ENCODE peak calls at places on chromosomes 11 and 22, in nine cellular contexts. Y is astrocyte, Z is uterus, R is left ventricle myocardium inferior, C is cardiac muscle cell, I is adrenal gland, N is A549, Q is NB4, A is SK-N-SH. F is an unnamed sample.

GRCh38 chr11:34174411-34175041 is 69.1 kb downstream of the NAT10 start:
- DNase-seq in Y (no peak), C (peak), I (peak), Q (peak), A (peak), Z (peak), N (peak), R (peak), F (peak)

GRCh38 chr22:23107487-23108323 is 34.1 kb downstream of the RSPH14 start:
- DNase-seq in Z (no peak), A (no peak), N (no peak), Q (no peak), R (no peak), C (no peak), Y (no peak), I (no peak), F (no peak)

GRCh38 chr11:12715941-12716340 is 41.7 kb downstream of the TEAD1 start:
- DNase-seq in C (no peak), Z (no peak), A (no peak), Y (no peak), N (no peak), R (no peak), I (peak), Q (no peak), F (no peak)

GRCh38 chr11:130121430-130121978 is 38.1 kb upstream of the ST14 start:
- DNase-seq in C (no peak), Y (peak), I (no peak), A (no peak), N (no peak), R (no peak), Z (no peak), Q (no peak), F (no peak)

GRCh38 chr11:37788141-37788877 is 1190.3 kb upstream of the RAG2 start:
- DNase-seq in N (peak), Y (peak), C (no peak), R (no peak), Q (no peak), Z (no peak), A (no peak), I (no peak), F (no peak)

GRCh38 chr11:829116-829945 is 1.6 kb downstream of the CRACR2B start:
- DNase-seq in Y (no peak), Z (no peak), A (no peak), R (peak), N (no peak), I (no peak), C (no peak), Q (no peak), F (no peak)

GRCh38 chr11:118099838-118100570 is 13.2 kb upstream of the SMIM35 start:
- DNase-seq in R (peak), Z (no peak), Y (no peak), A (no peak), Q (no peak), I (no peak), C (no peak), N (no peak), F (no peak)

GRCh38 chr22:42939451-42939881 is 75.5 kb downstream of the PACSIN2 start:
- DNase-seq in Z (no peak), Q (no peak), I (no peak), R (no peak), C (no peak), A (no peak), N (peak), Y (no peak), F (no peak)

GRCh38 chr11:124807660-124808270 is 7.6 kb upstream of the MSANTD2 start:
- DNase-seq in C (peak), A (no peak), R (no peak), Y (no peak), N (no peak), I (no peak), Z (no peak), Q (no peak), F (no peak)

GRCh38 chr11:73391665-73392064 is 15.5 kb downstream of the RELT start:
- DNase-seq in Y (no peak), C (no peak), R (no peak), Q (no peak), N (no peak), I (no peak), Z (no peak), A (no peak), F (no peak)

GRCh38 chr11:2828585-2829330 is 56.8 kb downstream of the CDKN1C start:
- DNase-seq in N (no peak), Z (no peak), Y (no peak), R (peak), A (no peak), I (no peak), C (no peak), Q (no peak), F (no peak)

GRCh38 chr22:29658171-29658570 is 54.7 kb downstream of the NF2 start:
- DNase-seq in N (no peak), Y (no peak), A (no peak), R (no peak), I (no peak), Q (peak), Z (no peak), C (peak), F (no peak)

GRCh38 chr22:29726104-29726503 is 6.3 kb downstream of the CABP7 start:
- DNase-seq in N (no peak), Y (no peak), Q (no peak), I (no peak), A (peak), Z (no peak), R (no peak), C (no peak), F (no peak)

GRCh38 chr11:108115495-108116140 is 5.7 kb upstream of the ACAT1 start:
- DNase-seq in N (peak), C (peak), A (no peak), Z (peak), Y (peak), Q (no peak), R (peak), I (peak), F (no peak)

GRCh38 chr11:57395905-57396623 is 5.6 kb upstream of the PRG2 start:
- DNase-seq in A (no peak), Z (no peak), N (no peak), Y (no peak), R (no peak), Q (peak), I (no peak), C (no peak), F (no peak)

GRCh38 chr11:66464916-66465315 is 1.8 kb upstream of the PELI3 start:
- DNase-seq in Y (no peak), Q (no peak), R (no peak), A (no peak), C (no peak), Z (no peak), I (no peak), N (no peak), F (no peak)

GRCh38 chr22:27794244-27794643 is 7.3 kb downstream of the MN1 start:
- DNase-seq in R (no peak), C (peak), Y (no peak), A (no peak), Z (no peak), N (no peak), I (no peak), Q (no peak), F (no peak)

GRCh38 chr22:27792452-27793165 is 8.9 kb downstream of the MN1 start:
- DNase-seq in Z (no peak), Y (no peak), C (no peak), I (no peak), R (no peak), A (no peak), N (no peak), Q (no peak), F (no peak)

GRCh38 chr22:27796118-27796517 is 5.4 kb downstream of the MN1 start:
- DNase-seq in Y (no peak), A (no peak), R (no peak), I (no peak), N (no peak), C (no peak), Q (no peak), Z (no peak), F (no peak)

GRCh38 chr22:27796829-27797792 is 4.4 kb downstream of the MN1 start:
- DNase-seq in Y (no peak), R (no peak), I (no peak), Q (no peak), A (no peak), C (no peak), N (no peak), Z (no peak), F (no peak)

DNA sequence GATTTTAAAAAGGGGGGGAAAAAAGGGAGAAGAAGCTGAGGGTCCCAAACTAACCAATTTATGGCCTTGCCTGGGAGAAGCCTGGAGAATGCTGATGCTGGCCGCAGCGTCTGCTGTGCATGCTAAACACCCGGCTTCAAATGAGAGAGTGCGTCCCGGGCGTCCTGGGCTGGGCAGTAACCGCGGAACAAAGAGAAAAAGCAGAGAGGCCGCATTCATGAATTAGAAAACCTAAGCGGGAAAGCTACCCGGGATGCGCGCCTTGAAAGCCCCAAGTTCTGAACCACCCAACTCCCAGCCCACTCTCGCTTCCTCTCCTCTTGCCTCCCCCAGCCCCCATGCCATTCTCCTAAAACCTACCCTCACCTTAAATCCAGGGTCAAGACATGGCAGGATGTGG is 6.5 kb downstream of the MN1 start:
- DNase-seq in R (no peak), C (peak), Q (no peak), N (no peak), Z (no peak), Y (no peak), A (no peak), I (no peak), F (no peak)
- H3K4me3 ChIP-seq in R (peak), C (peak), Q (no peak), N (no peak), Z (no peak), Y (peak), A (no peak), I (no peak), F (no peak)

DNA sequence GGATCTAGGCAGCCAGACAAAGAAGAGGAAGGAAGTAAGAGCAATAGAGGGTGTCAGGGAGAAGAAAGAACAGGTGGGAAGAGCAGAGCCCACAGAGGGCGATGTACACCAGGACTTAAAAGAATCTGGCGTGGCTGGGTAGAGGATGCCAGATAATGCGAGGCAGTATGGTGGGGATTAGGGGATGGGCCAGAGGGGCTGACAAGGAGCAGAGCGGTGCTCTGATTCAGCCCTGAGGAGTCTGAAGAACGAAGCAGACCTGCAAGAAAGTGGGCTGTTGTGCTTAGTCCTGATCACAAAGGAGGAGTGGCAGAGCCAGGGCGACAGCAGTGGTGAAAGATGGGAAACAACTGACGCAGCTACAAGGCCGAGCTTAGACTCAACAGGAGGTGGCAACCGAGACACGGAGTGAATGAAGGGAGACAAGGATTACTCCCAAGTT is 163.7 kb downstream of the LARGE1 start:
- DNase-seq in Z (no peak), R (no peak), Y (no peak), A (peak), N (no peak), C (peak), I (no peak), Q (peak), F (peak)
- TF ChIP-seq CTCF in Z (no peak), R (peak), Y (no peak), A (no peak), N (no peak), C (no peak), I (no peak), Q (peak), F (no peak)

DNA sequence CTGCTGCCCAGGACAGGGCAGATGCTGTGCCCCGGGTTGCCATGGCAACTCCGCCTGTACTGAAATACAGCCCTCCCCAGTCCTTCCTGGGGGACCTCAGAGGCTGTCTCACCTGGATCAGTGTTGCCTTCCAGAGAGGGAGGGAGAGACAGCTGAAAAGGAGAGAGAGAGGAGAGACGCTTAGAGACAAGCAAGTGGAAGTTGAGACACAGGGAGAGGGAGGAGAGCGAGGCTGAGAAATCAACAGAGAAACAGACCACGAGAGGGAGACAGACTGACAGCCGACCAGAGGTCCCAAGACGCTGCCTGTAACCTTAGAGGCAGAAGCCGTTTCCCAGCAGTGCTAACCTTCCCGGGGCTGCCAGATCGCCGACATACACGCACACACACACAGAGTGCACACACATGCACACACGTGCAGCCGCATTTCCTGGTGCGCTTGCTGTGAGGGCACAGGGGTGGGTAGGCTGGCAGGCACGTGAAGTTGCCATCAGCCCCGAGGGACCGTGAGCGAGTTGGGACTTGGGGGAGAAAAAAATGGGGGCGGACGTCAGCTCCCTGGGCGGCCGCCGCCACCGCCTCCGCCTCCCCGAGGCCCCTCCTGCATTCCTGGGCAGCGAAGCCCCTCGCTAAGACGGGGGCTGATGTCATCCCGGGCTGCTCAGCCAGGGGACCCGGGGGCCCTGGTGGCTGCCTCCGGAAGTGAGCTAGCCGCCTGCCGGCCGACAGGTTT is 88.6 kb upstream of the CRYBB3 start:
- DNase-seq in C (peak), Z (peak), I (peak), R (peak), A (peak), Q (peak), Y (peak), N (peak), F (peak)
- H3K4me3 ChIP-seq in C (peak), Z (peak), I (no peak), R (peak), A (peak), Q (peak), Y (peak), N (peak), F (peak)

GRCh38 chr11:86988351-86988881 is 33.2 kb upstream of the FZD4 start:
- DNase-seq in Y (no peak), Q (no peak), C (no peak), R (no peak), I (no peak), A (no peak), Z (no peak), N (no peak), F (no peak)

GRCh38 chr11:86990520-86990919 is 35.3 kb upstream of the FZD4 start:
- DNase-seq in C (peak), N (peak), Y (peak), Q (no peak), I (no peak), R (no peak), A (no peak), Z (no peak), F (no peak)

GRCh38 chr11:86984701-86985100 is 29.5 kb upstream of the FZD4 start:
- DNase-seq in N (no peak), A (no peak), Z (no peak), Q (no peak), I (no peak), Y (no peak), R (no peak), C (no peak), F (no peak)

GRCh38 chr11:86990079-86990478 is 34.9 kb upstream of the FZD4 start:
- DNase-seq in Q (no peak), R (no peak), I (no peak), Z (no peak), C (no peak), A (no peak), Y (peak), N (no peak), F (no peak)

DNA sequence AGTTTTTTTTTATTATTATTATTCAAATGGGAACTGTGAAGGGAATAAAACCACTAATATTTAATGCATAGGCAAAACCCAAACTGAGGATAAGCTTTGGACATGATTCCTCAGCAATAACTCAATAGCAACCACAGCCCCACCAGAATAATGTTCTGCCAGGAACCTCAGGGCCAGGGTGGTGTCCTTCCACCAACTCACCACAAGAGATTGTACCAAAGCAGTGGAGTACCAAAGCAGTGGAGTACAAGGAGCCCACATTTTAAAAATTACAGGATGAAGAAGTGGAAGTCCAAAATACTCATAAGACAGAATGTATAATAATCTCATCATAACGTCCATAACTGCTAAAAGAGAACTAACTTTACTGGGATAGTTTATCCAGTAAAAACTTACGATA is 32.5 kb upstream of the FZD4 start:
- DNase-seq in I (no peak), A (no peak), R (no peak), N (no peak), Q (no peak), Y (no peak), Z (no peak), C (no peak), F (no peak)
- TF ChIP-seq CTCF in I (no peak), A (no peak), R (no peak), N (no peak), Q (no peak), Y (no peak), Z (no peak), C (no peak), F (no peak)

F was measured in GM12865.